ENCODE peak calls at places on chromosome 14, in nine cellular contexts. T, I, N, H, Z, D, W, O and V are unnamed samples.

GRCh38 chr14:52402812-52403526 is 88.9 kb downstream of the PTGER2 start:
- DNase-seq in D (no peak), I (peak; percentile 43), N (no peak), T (peak; percentile 83), H (peak; percentile 36), W (no peak), O (no peak), Z (no peak), V (no peak)

GRCh38 chr14:63257299-63257698 is 53.1 kb downstream of the RHOJ start:
- DNase-seq in T (no peak), I (no peak), D (no peak), N (no peak), O (no peak), H (no peak), W (no peak), Z (no peak), V (no peak)

GRCh38 chr14:39028620-39029019 is 74.4 kb downstream of the SEC23A start:
- DNase-seq in Z (no peak), H (no peak), N (no peak), W (no peak), I (no peak), D (no peak), O (no peak), T (no peak), V (no peak)

GRCh38 chr14:58636129-58636528 is 1.6 kb upstream of the DACT1 start:
- DNase-seq in T (no peak), N (no peak), D (no peak), O (no peak), Z (no peak), H (no peak), W (no peak), I (no peak), V (no peak)

GRCh38 chr14:81435578-81436295 is 35.6 kb upstream of the STON2 start:
- DNase-seq in O (peak; percentile 63), Z (peak; percentile 24), T (no peak), H (peak; percentile 12), W (no peak), D (no peak), N (peak; percentile 75), I (no peak), V (no peak)

GRCh38 chr14:40417777-40418401 is 985.7 kb upstream of the FBXO33 start:
- DNase-seq in O (peak; percentile 9), N (peak; percentile 44), T (peak; percentile 3), H (no peak), I (no peak), Z (no peak), W (no peak), D (no peak), V (no peak)

GRCh38 chr14:35349966-35350365 is 54.6 kb downstream of the NFKBIA start:
- DNase-seq in H (no peak), Z (no peak), N (no peak), W (no peak), I (no peak), O (no peak), T (no peak), D (no peak), V (no peak)

GRCh38 chr14:72332054-72332453 is 399.8 kb downstream of the RGS6 start:
- DNase-seq in Z (no peak), W (no peak), H (no peak), I (no peak), N (no peak), O (no peak), T (no peak), D (no peak), V (no peak)

GRCh38 chr14:100690672-100691071 is 36.0 kb upstream of the DLK1 start:
- DNase-seq in O (no peak), I (no peak), N (no peak), W (no peak), T (no peak), H (no peak), Z (no peak), D (no peak), V (no peak)

GRCh38 chr14:39884091-39884490 is 451.9 kb upstream of the FBXO33 start:
- DNase-seq in W (no peak), N (no peak), I (no peak), T (no peak), H (no peak), D (no peak), O (no peak), Z (no peak), V (no peak)

GRCh38 chr14:80678436-80678835 is 263.1 kb downstream of the CEP128 start:
- DNase-seq in O (no peak), H (no peak), I (no peak), Z (no peak), W (no peak), N (no peak), D (no peak), T (peak; percentile 42), V (no peak)

GRCh38 chr14:97077253-97077653 is 280.1 kb downstream of the VRK1 start:
- DNase-seq in W (no peak), O (no peak), D (no peak), N (peak; percentile 73), H (no peak), I (peak; percentile 76), Z (peak; percentile 70), T (peak; percentile 62), V (peak; percentile 46)

GRCh38 chr14:80924365-80925103 is 17.0 kb downstream of the CEP128 start:
- DNase-seq in T (no peak), O (no peak), N (no peak), D (no peak), H (no peak), I (no peak), Z (no peak), W (no peak), V (no peak)

GRCh38 chr14:92675421-92675820 is 73.0 kb downstream of the LGMN start:
- DNase-seq in H (no peak), T (no peak), W (no peak), Z (no peak), N (no peak), O (no peak), I (no peak), D (no peak), V (no peak)

GRCh38 chr14:70907996-70908917 is 998 bp downstream of the PCNX1 start:
- DNase-seq in H (peak; percentile 52), D (peak; percentile 31), I (peak; percentile 51), W (peak; percentile 52), T (peak; percentile 65), Z (peak; percentile 66), N (peak; percentile 48), O (peak; percentile 62), V (no peak)

GRCh38 chr14:69886843-69887242 is 7.6 kb downstream of the SMOC1 start:
- DNase-seq in Z (peak; percentile 23), D (no peak), O (no peak), I (no peak), T (peak; percentile 87), W (no peak), N (no peak), H (no peak), V (no peak)

GRCh38 chr14:26175659-26176058 is 422.2 kb downstream of the NOVA1 start:
- DNase-seq in W (no peak), T (no peak), D (no peak), Z (no peak), N (no peak), I (no peak), H (no peak), O (no peak), V (no peak)

GRCh38 chr14:102518063-102518648 is 8.6 kb upstream of the ANKRD9 start:
- DNase-seq in D (no peak), W (no peak), T (no peak), H (no peak), Z (no peak), I (no peak), O (no peak), N (no peak), V (no peak)

GRCh38 chr14:89779707-89780106 is 174.8 kb downstream of the EFCAB11 start:
- DNase-seq in Z (no peak), H (no peak), N (no peak), W (no peak), O (no peak), D (no peak), T (peak; percentile 2), I (no peak), V (no peak)

GRCh38 chr14:93936245-93936644 is 9.1 kb downstream of the FAM181A start:
- DNase-seq in D (no peak), W (no peak), O (no peak), Z (peak; percentile 39), H (peak; percentile 24), T (no peak), N (peak; percentile 29), I (no peak), V (no peak)